ENCODE peak calls at places on chromosomes 13 and 19, in six cellular contexts. D is activated gamma-delta T cell, V is stromal cell of bone marrow, W is NCI-H1105, K is AG09319, O is T-helper 9 cell. J is an unnamed sample.

GRCh38 chr13:35675651-35676050 is 199.2 kb upstream of the MAB21L1 start:
- DNase-seq in D (no peak), V (no peak), W (no peak), K (no peak), O (no peak), J (no peak)

GRCh38 chr13:23652909-23653726 is 82.9 kb downstream of the TNFRSF19 start:
- DNase-seq in D (no peak), V (no peak), W (no peak), K (no peak), O (no peak), J (no peak)

GRCh38 chr19:7326105-7326877 is 22.4 kb upstream of the ARHGEF18 start:
- DNase-seq in D (no peak), V (no peak), W (no peak), K (no peak), O (peak), J (no peak)

GRCh38 chr19:52115526-52116053 is 20.0 kb upstream of the ZNF841 start:
- DNase-seq in D (no peak), V (no peak), W (no peak), K (no peak), O (no peak), J (no peak)

GRCh38 chr13:108915634-108916497 is 286.5 kb downstream of the MYO16 start:
- DNase-seq in D (no peak), V (peak), W (no peak), K (peak), O (peak), J (peak)

GRCh38 chr13:29369060-29369743 is 226.3 kb downstream of the SLC7A1 start:
- DNase-seq in D (no peak), V (peak), W (peak), K (no peak), O (no peak), J (peak)

GRCh38 chr19:17625980-17626379 is 62.2 kb downstream of the UNC13A start:
- DNase-seq in D (no peak), V (no peak), W (no peak), K (no peak), O (no peak), J (no peak)

GRCh38 chr13:31208554-31209122 is 8.9 kb downstream of the B3GLCT start:
- DNase-seq in D (no peak), V (no peak), W (no peak), K (no peak), O (no peak), J (no peak)

GRCh38 chr13:79837741-79838450 is 356.9 kb downstream of the NDFIP2 start:
- DNase-seq in D (no peak), V (no peak), W (no peak), K (no peak), O (no peak), J (no peak)

GRCh38 chr19:1276620-1277007 is 1.3 kb downstream of the FAM174C start:
- DNase-seq in D (no peak), V (no peak), W (no peak), K (no peak), O (no peak), J (no peak)

GRCh38 chr19:10532457-10532856 is 11.2 kb upstream of the ATG4D start:
- DNase-seq in D (no peak), V (no peak), W (no peak), K (no peak), O (no peak), J (no peak)

GRCh38 chr19:55635334-55635717 is 5.5 kb upstream of the ZNF580 start:
- DNase-seq in D (no peak), V (no peak), W (no peak), K (no peak), O (no peak), J (no peak)